ENCODE peak calls at places on chromosomes 5 and 9, in four cellular contexts. E is substantia nigra, A is aorta, O is GM04503. C is an unnamed sample.

GRCh38 chr5:154271936-154272514 is 81.5 kb downstream of the GALNT10 start:
- DNase-seq in A (no peak), E (no peak), O (no peak), C (no peak)

GRCh38 chr5:150394103-150394502 is 18.6 kb downstream of the CD74 start:
- DNase-seq in O (no peak), E (no peak), A (no peak), C (no peak)

GRCh38 chr5:138334867-138335447 is 3.1 kb upstream of the FAM53C start:
- DNase-seq in A (no peak), E (no peak), O (no peak), C (no peak)

GRCh38 chr5:43121565-43122484 is 1.1 kb downstream of the ZNF131 start:
- DNase-seq in E (no peak), O (peak; percentile 22), A (no peak), C (peak; percentile 27)

GRCh38 chr9:113738898-113739604 is 137.1 kb upstream of the ZNF618 start:
- DNase-seq in E (no peak), O (no peak), A (no peak), C (no peak)

GRCh38 chr9:109466623-109467590 is 31.2 kb downstream of the PTPN3 start:
- DNase-seq in E (no peak), O (no peak), A (no peak), C (no peak)

GRCh38 chr5:41921874-41922273 is 3.2 kb upstream of the FBXO4 start:
- DNase-seq in O (no peak), E (no peak), A (no peak), C (no peak)

GRCh38 chr9:95415158-95415557 is 97.6 kb upstream of the FANCC start:
- DNase-seq in E (no peak), A (no peak), O (no peak), C (no peak)

GRCh38 chr5:149546974-149547373 is 4.3 kb downstream of the CSNK1A1 start:
- DNase-seq in O (no peak), A (no peak), E (no peak), C (no peak)

GRCh38 chr5:157761690-157762611 is 18.4 kb downstream of the LSM11 start:
- DNase-seq in O (no peak), E (no peak), A (no peak), C (peak; percentile 37)

GRCh38 chr5:124398471-124398870 is 348.0 kb downstream of the ZNF608 start:
- DNase-seq in O (no peak), E (no peak), A (no peak), C (no peak)

GRCh38 chr9:130499804-130500263 is 55.1 kb downstream of the ASS1 start:
- DNase-seq in E (no peak), A (no peak), O (no peak), C (no peak)

GRCh38 chr5:39446231-39446630 is 21.5 kb upstream of the DAB2 start:
- DNase-seq in E (no peak), O (no peak), A (no peak), C (no peak)

GRCh38 chr5:148768801-148769415 is 57.5 kb upstream of the ADRB2 start:
- DNase-seq in O (no peak), E (no peak), A (no peak), C (no peak)

GRCh38 chr5:66724740-66725139 is 128.5 kb downstream of the MAST4 start:
- DNase-seq in A (no peak), E (no peak), O (no peak), C (no peak)

GRCh38 chr9:114776683-114777399 is 29.0 kb downstream of the TNFSF15 start:
- DNase-seq in E (no peak), A (no peak), O (no peak), C (no peak)

GRCh38 chr9:5670079-5670478 is 41.2 kb downstream of the RIC1 start:
- DNase-seq in O (no peak), A (no peak), E (no peak), C (no peak)

GRCh38 chr5:88236866-88237642 is 31.6 kb downstream of the TMEM161B start:
- DNase-seq in O (peak; percentile 5), A (no peak), E (no peak), C (peak; percentile 12)

GRCh38 chr5:142977363-142978051 is 207.3 kb downstream of the ARHGAP26 start:
- DNase-seq in A (no peak), E (no peak), O (peak; percentile 56), C (no peak)

GRCh38 chr9:131020388-131020787 is 11.4 kb downstream of the LAMC3 start:
- DNase-seq in A (no peak), E (no peak), O (peak; percentile 62), C (peak; percentile 61)

GRCh38 chr5:179271821-179272325 is 73.4 kb downstream of the ADAMTS2 start:
- DNase-seq in O (no peak), E (no peak), A (no peak), C (no peak)

GRCh38 chr9:121779381-121780117 is 128.1 kb downstream of the DAB2IP start:
- DNase-seq in A (no peak), E (no peak), O (no peak), C (no peak)

GRCh38 chr9:136107155-136107952 is 11.3 kb downstream of the TMEM250 start:
- DNase-seq in O (no peak), E (no peak), A (no peak), C (no peak)

GRCh38 chr5:61306531-61307195 is 25.4 kb upstream of the ZSWIM6 start:
- DNase-seq in E (no peak), A (no peak), O (peak; percentile 49), C (no peak)

GRCh38 chr5:156149203-156149602 is 177.8 kb upstream of the SGCD start:
- DNase-seq in E (no peak), O (no peak), A (no peak), C (no peak)

GRCh38 chr9:81535542-81536241 is 153.7 kb downstream of the TLE1 start:
- DNase-seq in E (no peak), A (no peak), O (no peak), C (no peak)

GRCh38 chr5:110900829-110901228 is 162.0 kb downstream of the SLC25A46 start:
- DNase-seq in E (no peak), A (no peak), O (no peak), C (no peak)

GRCh38 chr5:91311697-91312501 is 71.2 kb downstream of the ARRDC3 start:
- DNase-seq in A (peak; percentile 91), O (peak; percentile 99), E (no peak), C (peak; percentile 99)

GRCh38 chr9:110008663-110009062 is 199.3 kb downstream of the C9orf152 start:
- DNase-seq in A (no peak), E (no peak), O (no peak), C (no peak)

GRCh38 chr9:108631890-108632289 is 223.9 kb downstream of the ACTL7B start:
- DNase-seq in E (no peak), A (no peak), O (no peak), C (no peak)

GRCh38 chr5:54254482-54255198 is 55.7 kb downstream of the ARL15 start:
- DNase-seq in A (no peak), E (no peak), O (no peak), C (no peak)